ENCODE peak calls at places on chromosomes 2 and 18, in ten cellular contexts. One of them, this sample, is unnamed.

GRCh38 chr2:237695201-237695780 is 67.9 kb downstream of the LRRFIP1 start:
- DNase-seq in mammary epithelial cell: peak; percentile 92
- DNase-seq in PC-9: peak; percentile 63
- DNase-seq in GM23248: peak; percentile 95
- DNase-seq in neural progenitor cell: no peak
- DNase-seq in GM23338: no peak
- DNase-seq in K562: peak; percentile 57
- DNase-seq in fibroblast of lung: peak; percentile 96
- DNase-seq in H1: no peak
- DNase-seq in HCT116: peak; percentile 71
- DNase-seq in this sample: peak; percentile 40

GRCh38 chr18:32373995-32374394 is 96.7 kb downstream of the GAREM1 start:
- DNase-seq in PC-9: peak; percentile 32
- DNase-seq in neural progenitor cell: no peak
- DNase-seq in mammary epithelial cell: peak; percentile 59
- DNase-seq in fibroblast of lung: peak; percentile 49
- DNase-seq in HCT116: peak; percentile 53
- DNase-seq in H1: no peak
- DNase-seq in GM23248: peak; percentile 40
- DNase-seq in K562: no peak
- DNase-seq in GM23338: no peak
- DNase-seq in this sample: peak; percentile 70

GRCh38 chr2:240627736-240628506 is 2.6 kb downstream of the GPR35 start:
- DNase-seq in GM23248: no peak
- DNase-seq in GM23338: no peak
- DNase-seq in HCT116: no peak
- DNase-seq in K562: no peak
- DNase-seq in H1: no peak
- DNase-seq in neural progenitor cell: no peak
- DNase-seq in fibroblast of lung: no peak
- DNase-seq in PC-9: no peak
- DNase-seq in mammary epithelial cell: no peak
- DNase-seq in this sample: no peak

GRCh38 chr2:28413896-28414290 is 21.2 kb downstream of the FOSL2 start:
- DNase-seq in GM23338: no peak
- DNase-seq in mammary epithelial cell: no peak
- DNase-seq in HCT116: no peak
- DNase-seq in PC-9: no peak
- DNase-seq in GM23248: no peak
- DNase-seq in fibroblast of lung: no peak
- DNase-seq in neural progenitor cell: no peak
- DNase-seq in K562: no peak
- DNase-seq in H1: no peak
- DNase-seq in this sample: no peak

GRCh38 chr2:171478345-171478744 is 43.9 kb upstream of the CYBRD1 start:
- DNase-seq in mammary epithelial cell: no peak
- DNase-seq in GM23338: no peak
- DNase-seq in fibroblast of lung: peak; percentile 76
- DNase-seq in HCT116: no peak
- DNase-seq in GM23248: no peak
- DNase-seq in H1: no peak
- DNase-seq in K562: no peak
- DNase-seq in PC-9: no peak
- DNase-seq in neural progenitor cell: no peak
- DNase-seq in this sample: no peak

GRCh38 chr2:70964133-70964532 is 14.3 kb upstream of the ANKRD53 start:
- DNase-seq in K562: no peak
- DNase-seq in HCT116: no peak
- DNase-seq in fibroblast of lung: no peak
- DNase-seq in GM23248: no peak
- DNase-seq in neural progenitor cell: no peak
- DNase-seq in H1: no peak
- DNase-seq in GM23338: no peak
- DNase-seq in mammary epithelial cell: no peak
- DNase-seq in PC-9: no peak
- DNase-seq in this sample: peak; percentile 2

GRCh38 chr18:45503988-45504387 is 111.3 kb upstream of the SLC14A2 start:
- DNase-seq in mammary epithelial cell: no peak
- DNase-seq in neural progenitor cell: no peak
- DNase-seq in GM23338: no peak
- DNase-seq in K562: no peak
- DNase-seq in PC-9: no peak
- DNase-seq in fibroblast of lung: no peak
- DNase-seq in HCT116: no peak
- DNase-seq in H1: no peak
- DNase-seq in GM23248: no peak
- DNase-seq in this sample: no peak

GRCh38 chr2:176177580-176178270 is 10.7 kb upstream of the HOXD1 start:
- DNase-seq in H1: no peak
- DNase-seq in GM23248: peak; percentile 63
- DNase-seq in neural progenitor cell: peak; percentile 52
- DNase-seq in PC-9: no peak
- DNase-seq in fibroblast of lung: no peak
- DNase-seq in K562: no peak
- DNase-seq in mammary epithelial cell: no peak
- DNase-seq in HCT116: no peak
- DNase-seq in GM23338: peak; percentile 71
- DNase-seq in this sample: no peak

GRCh38 chr2:230695551-230695950 is 17.1 kb upstream of the CAB39 start:
- DNase-seq in HCT116: no peak
- DNase-seq in PC-9: no peak
- DNase-seq in H1: no peak
- DNase-seq in mammary epithelial cell: no peak
- DNase-seq in K562: no peak
- DNase-seq in fibroblast of lung: no peak
- DNase-seq in GM23248: no peak
- DNase-seq in neural progenitor cell: no peak
- DNase-seq in GM23338: no peak
- DNase-seq in this sample: no peak

GRCh38 chr18:48023334-48024008 is 93.0 kb upstream of the SMAD2 start:
- DNase-seq in neural progenitor cell: peak; percentile 73
- DNase-seq in GM23338: peak; percentile 83
- DNase-seq in HCT116: peak; percentile 52
- DNase-seq in GM23248: peak; percentile 65
- DNase-seq in PC-9: peak; percentile 68
- DNase-seq in H1: no peak
- DNase-seq in mammary epithelial cell: peak; percentile 86
- DNase-seq in fibroblast of lung: peak; percentile 84
- DNase-seq in K562: peak; percentile 44
- DNase-seq in this sample: peak; percentile 77

GRCh38 chr18:48021273-48021914 is 90.9 kb upstream of the SMAD2 start:
- DNase-seq in HCT116: no peak
- DNase-seq in neural progenitor cell: no peak
- DNase-seq in mammary epithelial cell: no peak
- DNase-seq in fibroblast of lung: no peak
- DNase-seq in H1: no peak
- DNase-seq in PC-9: no peak
- DNase-seq in GM23248: no peak
- DNase-seq in GM23338: no peak
- DNase-seq in K562: no peak
- DNase-seq in this sample: no peak

GRCh38 chr18:48024009-48024512 is 93.6 kb upstream of the SMAD2 start:
- DNase-seq in PC-9: no peak
- DNase-seq in K562: no peak
- DNase-seq in neural progenitor cell: no peak
- DNase-seq in GM23338: no peak
- DNase-seq in fibroblast of lung: no peak
- DNase-seq in HCT116: no peak
- DNase-seq in GM23248: no peak
- DNase-seq in H1: no peak
- DNase-seq in mammary epithelial cell: no peak
- DNase-seq in this sample: no peak

GRCh38 chr18:48022021-48022420 is 91.6 kb upstream of the SMAD2 start:
- DNase-seq in fibroblast of lung: no peak
- DNase-seq in H1: no peak
- DNase-seq in HCT116: no peak
- DNase-seq in K562: no peak
- DNase-seq in mammary epithelial cell: no peak
- DNase-seq in GM23248: no peak
- DNase-seq in neural progenitor cell: no peak
- DNase-seq in GM23338: no peak
- DNase-seq in PC-9: no peak
- DNase-seq in this sample: no peak

GRCh38 chr18:48022531-48023330 is 92.3 kb upstream of the SMAD2 start:
- DNase-seq in PC-9: no peak
- DNase-seq in H1: no peak
- DNase-seq in mammary epithelial cell: peak; percentile 67
- DNase-seq in fibroblast of lung: peak; percentile 58
- DNase-seq in GM23338: peak; percentile 91
- DNase-seq in HCT116: peak; percentile 62
- DNase-seq in neural progenitor cell: peak; percentile 91
- DNase-seq in K562: peak; percentile 61
- DNase-seq in GM23248: peak; percentile 76
- DNase-seq in this sample: peak; percentile 76
- H2AFZ ChIP-seq in PC-9: no peak overlapping the region
- H2AFZ ChIP-seq in H1: peak overlapping the region; percentile 74
- H2AFZ ChIP-seq in mammary epithelial cell: no peak overlapping the region
- H2AFZ ChIP-seq in fibroblast of lung: no peak overlapping the region
- H2AFZ ChIP-seq in GM23338: peak overlapping the region; percentile 93
- H2AFZ ChIP-seq in HCT116: no peak overlapping the region
- H2AFZ ChIP-seq in neural progenitor cell: no peak overlapping the region
- H2AFZ ChIP-seq in K562: no peak overlapping the region
- H2AFZ ChIP-seq in GM23248: no peak overlapping the region
- H2AFZ ChIP-seq in this sample: no peak overlapping the region

DNA sequence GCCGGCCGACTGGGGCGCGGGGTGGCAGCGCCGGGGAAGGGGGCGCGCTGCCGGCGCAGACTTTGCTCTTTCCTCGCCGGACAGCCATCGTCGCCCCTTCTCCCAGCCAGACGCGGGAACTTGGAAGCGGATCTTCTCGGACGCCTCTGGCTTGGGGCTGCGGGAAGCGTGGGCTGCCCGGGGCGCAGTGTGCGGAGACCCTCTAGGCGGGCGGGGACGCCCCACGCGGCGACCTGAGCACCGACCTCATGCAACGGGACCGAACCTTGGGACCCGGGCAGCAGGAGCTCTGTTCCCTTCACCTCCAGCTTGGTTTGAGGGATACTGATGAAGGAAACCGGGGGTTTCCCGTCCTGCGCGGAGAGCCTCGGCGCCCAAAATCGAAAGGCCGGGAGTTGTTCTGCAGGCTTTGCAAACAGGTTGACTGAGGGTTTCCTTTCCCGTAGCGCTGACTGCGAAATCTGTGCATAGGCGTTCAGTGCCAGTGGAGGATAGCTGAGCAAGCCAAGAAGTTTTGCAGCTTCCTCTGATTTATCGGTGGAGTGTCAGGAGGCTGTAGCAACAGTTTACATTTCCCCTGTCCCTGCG is 485 bp downstream of the THSD7B start:
- DNase-seq in HCT116: no peak
- DNase-seq in H1: no peak
- DNase-seq in mammary epithelial cell: no peak
- DNase-seq in PC-9: no peak
- DNase-seq in fibroblast of lung: no peak
- DNase-seq in GM23338: peak; percentile 45
- DNase-seq in GM23248: peak; percentile 7
- DNase-seq in neural progenitor cell: peak; percentile 47
- DNase-seq in K562: no peak
- DNase-seq in this sample: peak; percentile 13
- TF ChIP-seq EZH2 in HCT116: no peak
- TF ChIP-seq EZH2 in H1: peak; percentile 63
- TF ChIP-seq EZH2 in mammary epithelial cell: peak; percentile 73
- TF ChIP-seq EZH2 in PC-9: no peak
- TF ChIP-seq EZH2 in fibroblast of lung: no peak
- TF ChIP-seq EZH2 in GM23338: peak; percentile 47
- TF ChIP-seq EZH2 in GM23248: no peak
- TF ChIP-seq EZH2 in neural progenitor cell: peak; percentile 31
- TF ChIP-seq EZH2 in K562: no peak
- TF ChIP-seq EZH2 in this sample: no peak

GRCh38 chr2:16105178-16105663 is 164.9 kb downstream of the MYCN start:
- DNase-seq in GM23248: no peak
- DNase-seq in fibroblast of lung: no peak
- DNase-seq in K562: no peak
- DNase-seq in H1: no peak
- DNase-seq in mammary epithelial cell: no peak
- DNase-seq in GM23338: no peak
- DNase-seq in neural progenitor cell: peak; percentile 66
- DNase-seq in HCT116: no peak
- DNase-seq in PC-9: no peak
- DNase-seq in this sample: no peak
- H3K4me3 ChIP-seq in GM23248: no peak overlapping the region
- H3K4me3 ChIP-seq in fibroblast of lung: no peak overlapping the region
- H3K4me3 ChIP-seq in K562: no peak overlapping the region
- H3K4me3 ChIP-seq in H1: peak overlapping the region; percentile 30
- H3K4me3 ChIP-seq in mammary epithelial cell: no peak overlapping the region
- H3K4me3 ChIP-seq in GM23338: peak overlapping the region; percentile 43
- H3K4me3 ChIP-seq in neural progenitor cell: peak overlapping the region; percentile 16
- H3K4me3 ChIP-seq in HCT116: no peak overlapping the region
- H3K4me3 ChIP-seq in PC-9: no peak overlapping the region
- H3K4me3 ChIP-seq in this sample: no peak overlapping the region

GRCh38 chr2:232219496-232219870 is 159.1 kb upstream of the ALPP start:
- DNase-seq in neural progenitor cell: no peak
- DNase-seq in HCT116: no peak
- DNase-seq in mammary epithelial cell: no peak
- DNase-seq in fibroblast of lung: no peak
- DNase-seq in H1: no peak
- DNase-seq in PC-9: no peak
- DNase-seq in GM23338: no peak
- DNase-seq in K562: no peak
- DNase-seq in GM23248: no peak
- DNase-seq in this sample: no peak

GRCh38 chr2:232216028-232216427 is 162.5 kb upstream of the ALPP start:
- DNase-seq in neural progenitor cell: no peak
- DNase-seq in PC-9: no peak
- DNase-seq in GM23248: no peak
- DNase-seq in GM23338: no peak
- DNase-seq in mammary epithelial cell: no peak
- DNase-seq in K562: no peak
- DNase-seq in H1: no peak
- DNase-seq in fibroblast of lung: no peak
- DNase-seq in HCT116: no peak
- DNase-seq in this sample: no peak

GRCh38 chr2:232214053-232214452 is 164.5 kb upstream of the ALPP start:
- DNase-seq in GM23338: no peak
- DNase-seq in neural progenitor cell: no peak
- DNase-seq in GM23248: no peak
- DNase-seq in HCT116: no peak
- DNase-seq in PC-9: no peak
- DNase-seq in fibroblast of lung: peak; percentile 86
- DNase-seq in K562: no peak
- DNase-seq in mammary epithelial cell: no peak
- DNase-seq in H1: no peak
- DNase-seq in this sample: no peak

GRCh38 chr2:232218778-232219495 is 159.6 kb upstream of the ALPP start:
- DNase-seq in GM23338: no peak
- DNase-seq in mammary epithelial cell: no peak
- DNase-seq in PC-9: no peak
- DNase-seq in K562: no peak
- DNase-seq in HCT116: no peak
- DNase-seq in neural progenitor cell: no peak
- DNase-seq in GM23248: no peak
- DNase-seq in fibroblast of lung: no peak
- DNase-seq in H1: no peak
- DNase-seq in this sample: no peak

DNA sequence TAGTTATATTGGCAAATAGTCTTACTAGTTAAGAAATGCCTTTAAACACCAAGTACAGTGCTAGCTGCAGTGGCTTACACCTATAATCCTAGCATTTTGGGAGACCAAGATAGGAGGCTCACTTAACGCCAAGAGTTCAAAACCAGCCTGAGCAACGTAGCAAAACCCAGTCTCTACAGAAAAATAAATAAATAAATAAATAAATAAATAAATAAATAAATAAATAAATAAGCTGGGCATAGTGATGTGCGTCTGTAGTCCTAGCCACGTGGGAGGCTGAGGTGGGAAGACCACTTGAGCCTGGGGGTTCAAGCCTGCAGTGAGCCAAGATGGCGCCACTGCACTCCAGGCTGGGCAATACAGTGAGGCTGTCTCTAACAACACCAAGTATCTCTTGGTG is 158.6 kb upstream of the ALPP start:
- DNase-seq in PC-9: no peak
- DNase-seq in H1: no peak
- DNase-seq in K562: no peak
- DNase-seq in HCT116: no peak
- DNase-seq in mammary epithelial cell: no peak
- DNase-seq in fibroblast of lung: no peak
- DNase-seq in GM23338: no peak
- DNase-seq in GM23248: no peak
- DNase-seq in neural progenitor cell: no peak
- DNase-seq in this sample: no peak
- H2AFZ ChIP-seq in PC-9: no peak overlapping the region
- H2AFZ ChIP-seq in H1: no peak overlapping the region
- H2AFZ ChIP-seq in K562: no peak overlapping the region
- H2AFZ ChIP-seq in HCT116: no peak overlapping the region
- H2AFZ ChIP-seq in mammary epithelial cell: no peak overlapping the region
- H2AFZ ChIP-seq in fibroblast of lung: no peak overlapping the region
- H2AFZ ChIP-seq in GM23338: no peak overlapping the region
- H2AFZ ChIP-seq in GM23248: no peak overlapping the region
- H2AFZ ChIP-seq in neural progenitor cell: no peak overlapping the region
- H2AFZ ChIP-seq in this sample: no peak overlapping the region